ENCODE peak calls at places on chromosomes 12 and 14, in ten cellular contexts. A, H, Z, K, T, G, N, I, C and P are unnamed samples.

GRCh38 chr12:4269279-4269991 is 4.1 kb upstream of the CCND2 start:
- DNase-seq in A (peak), H (peak), Z (peak), K (peak), T (peak), G (peak), N (peak), I (peak), C (peak), P (peak)

GRCh38 chr12:15590180-15590826 is 198.9 kb downstream of the EPS8 start:
- DNase-seq in A (peak), H (peak), Z (no peak), K (peak), T (peak), G (peak), N (peak), I (peak), C (peak), P (no peak)

GRCh38 chr12:14193623-14194022 is 171.9 kb upstream of the ATF7IP start:
- DNase-seq in A (no peak), H (no peak), Z (no peak), K (no peak), T (no peak), G (no peak), N (no peak), I (no peak), C (no peak), P (no peak)

GRCh38 chr14:103597623-103598372 is 31.2 kb upstream of the KLC1 start:
- DNase-seq in A (no peak), H (no peak), Z (peak), K (no peak), T (no peak), G (no peak), N (peak), I (peak), C (no peak), P (peak)

GRCh38 chr14:101322223-101322622 is 239.1 kb upstream of the DIO3 start:
- DNase-seq in A (no peak), H (no peak), Z (no peak), K (no peak), T (no peak), G (no peak), N (no peak), I (no peak), C (no peak), P (no peak)

GRCh38 chr12:132222096-132222807 is 78.0 kb downstream of the NOC4L start:
- DNase-seq in A (no peak), H (no peak), Z (no peak), K (no peak), T (peak), G (peak), N (peak), I (peak), C (no peak), P (no peak)

GRCh38 chr14:94646481-94646880 is 34.3 kb downstream of the SERPINA3 start:
- DNase-seq in A (no peak), H (no peak), Z (no peak), K (no peak), T (no peak), G (no peak), N (peak), I (peak), C (no peak), P (peak)

GRCh38 chr14:103207038-103207403 is 83.8 kb downstream of the TNFAIP2 start:
- DNase-seq in A (no peak), H (peak), Z (peak), K (no peak), T (peak), G (no peak), N (no peak), I (no peak), C (no peak), P (no peak)

GRCh38 chr14:104930526-104931322 is 6.0 kb downstream of the PLD4 start:
- DNase-seq in A (no peak), H (no peak), Z (no peak), K (peak), T (no peak), G (no peak), N (no peak), I (no peak), C (peak), P (no peak)

GRCh38 chr12:44285321-44285720 is 449.4 kb downstream of the TMEM117 start:
- DNase-seq in A (no peak), H (no peak), Z (no peak), K (no peak), T (no peak), G (no peak), N (no peak), I (no peak), C (no peak), P (no peak)

GRCh38 chr12:93706824-93707223 is 29.6 kb downstream of the CRADD start:
- DNase-seq in A (no peak), H (no peak), Z (no peak), K (no peak), T (no peak), G (no peak), N (peak), I (no peak), C (no peak), P (no peak)

GRCh38 chr14:38255673-38256357 is at the start of gene CLEC14A:
- DNase-seq in A (no peak), H (peak), Z (peak), K (peak), T (peak), G (no peak), N (no peak), I (no peak), C (no peak), P (no peak)

GRCh38 chr14:60775296-60775695 is 40.7 kb downstream of the MNAT1 start:
- DNase-seq in A (no peak), H (no peak), Z (no peak), K (no peak), T (no peak), G (no peak), N (peak), I (peak), C (no peak), P (no peak)

GRCh38 chr14:54175298-54175942 is 218.8 kb upstream of the BMP4 start:
- DNase-seq in A (peak), H (peak), Z (no peak), K (peak), T (peak), G (peak), N (peak), I (peak), C (peak), P (peak)

GRCh38 chr12:124510301-124510970 is 57.0 kb downstream of the NCOR2 start:
- DNase-seq in A (no peak), H (peak), Z (peak), K (no peak), T (peak), G (peak), N (no peak), I (no peak), C (no peak), P (no peak)
- TF ChIP-seq CTCF in A (no peak), H (no peak), Z (peak), K (no peak), T (peak), G (no peak), N (no peak), I (no peak), C (no peak), P (no peak)

GRCh38 chr12:53251477-53252348 is 16.4 kb upstream of the ESPL1 start:
- DNase-seq in A (peak), H (peak), Z (peak), K (peak), T (peak), G (peak), N (peak), I (peak), C (peak), P (peak)
- TF ChIP-seq CTCF in A (peak), H (peak), Z (peak), K (peak), T (peak), G (peak), N (peak), I (peak), C (peak), P (peak)

DNA sequence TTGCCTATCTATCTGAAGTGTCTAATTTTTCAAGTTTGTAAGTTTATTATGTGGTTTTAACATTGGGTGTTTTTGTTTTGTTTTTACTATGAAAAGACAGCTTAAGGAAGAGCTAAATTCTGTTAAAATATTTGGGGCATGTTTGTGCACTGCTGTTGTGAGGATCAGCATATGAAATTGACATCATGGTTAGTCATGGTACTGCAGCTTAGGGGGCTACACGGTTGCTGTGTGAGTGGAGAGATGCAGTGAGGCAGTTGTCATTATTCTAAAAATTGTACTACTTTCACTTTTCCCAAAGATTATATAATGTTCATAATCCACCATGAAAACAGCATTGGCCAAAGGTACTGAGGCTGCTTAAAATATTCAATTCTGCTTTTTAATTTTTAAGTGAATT is 49.0 kb downstream of the ZC3H14 start:
- DNase-seq in A (no peak), H (no peak), Z (no peak), K (no peak), T (no peak), G (no peak), N (peak), I (peak), C (no peak), P (no peak)
- TF ChIP-seq CTCF in A (no peak), H (no peak), Z (no peak), K (no peak), T (no peak), G (no peak), N (no peak), I (peak), C (no peak), P (no peak)

GRCh38 chr14:49139593-49139992 is 446.6 kb downstream of the RPS29 start:
- DNase-seq in A (no peak), H (no peak), Z (no peak), K (no peak), T (no peak), G (no peak), N (no peak), I (no peak), C (no peak), P (no peak)

DNA sequence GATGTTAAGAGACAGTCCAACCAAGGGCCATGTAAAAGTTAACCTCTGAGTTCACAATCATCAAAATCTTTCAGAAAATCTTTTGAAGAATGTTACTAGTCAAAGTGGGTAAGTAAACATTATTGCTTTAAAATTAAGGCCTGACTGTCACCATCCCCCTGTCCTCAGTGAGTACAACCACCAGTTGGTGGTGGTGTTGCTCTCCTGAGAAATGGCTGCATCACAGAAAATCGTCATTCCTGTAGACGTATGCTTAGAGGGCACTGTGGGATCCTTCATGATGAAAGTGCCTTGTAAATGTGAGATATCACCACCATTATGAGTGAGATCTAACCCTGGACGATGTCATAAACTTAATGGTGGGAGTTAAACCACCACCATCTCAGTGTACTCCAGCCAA is 451.2 kb downstream of the RPS29 start:
- DNase-seq in A (no peak), H (no peak), Z (no peak), K (no peak), T (no peak), G (no peak), N (no peak), I (no peak), C (no peak), P (no peak)
- TF ChIP-seq CTCF in A (no peak), H (no peak), Z (no peak), K (no peak), T (no peak), G (no peak), N (no peak), I (no peak), C (no peak), P (no peak)